ENCODE peak calls at places on chromosome 3, in ten cellular contexts. C, I, X, Z, G, P, M, Q, D and N are unnamed samples. For H3K27me3 and H3K4me1, the result is how much of the 10 kb centered on the place peaks cover.

GRCh38 chr3:147392083-147392916 is 14.0 kb downstream of the ZIC4 start:
- DNase-seq in P (no peak), G (no peak), D (no peak), Q (no peak), X (no peak), M (no peak), Z (peak), I (no peak), C (peak), N (no peak)

GRCh38 chr3:45929042-45929679 is 14.1 kb upstream of the CXCR6 start:
- DNase-seq in Z (peak), M (peak), C (peak), G (no peak), X (peak), P (no peak), D (no peak), I (peak), Q (no peak), N (peak)

GRCh38 chr3:5226783-5227182 is 39.3 kb downstream of the EDEM1 start:
- DNase-seq in X (no peak), M (peak), I (no peak), C (no peak), Z (no peak), D (no peak), Q (no peak), G (no peak), P (no peak), N (no peak)

GRCh38 chr3:52203701-52204100 is 5.7 kb downstream of the ALAS1 start:
- DNase-seq in Q (no peak), D (no peak), C (no peak), Z (no peak), P (no peak), I (no peak), G (no peak), M (no peak), X (no peak), N (no peak)

GRCh38 chr3:14879161-14879888 is 60.6 kb downstream of the FGD5 start:
- DNase-seq in C (no peak), Z (no peak), X (no peak), G (peak), M (no peak), Q (no peak), D (peak), I (no peak), P (no peak), N (peak)

GRCh38 chr3:100506355-100506754 is 13.9 kb downstream of the TMEM45A start:
- DNase-seq in X (no peak), M (no peak), P (no peak), Q (no peak), I (no peak), D (no peak), C (no peak), Z (no peak), G (no peak), N (no peak)

GRCh38 chr3:144652573-144652972 is 681.0 kb downstream of the DIPK2A start:
- DNase-seq in X (peak), Z (no peak), D (no peak), G (no peak), Q (no peak), P (no peak), M (no peak), C (no peak), I (no peak), N (no peak)

GRCh38 chr3:13709706-13710105 is 160.8 kb downstream of the FBLN2 start:
- DNase-seq in P (peak), C (no peak), M (no peak), I (no peak), X (no peak), Q (no peak), Z (no peak), G (peak), D (no peak), N (peak)

GRCh38 chr3:61938878-61939549 is 377.6 kb downstream of the PTPRG start:
- DNase-seq in M (no peak), D (no peak), I (no peak), X (no peak), G (no peak), P (no peak), Z (peak), C (no peak), Q (no peak), N (no peak)

GRCh38 chr3:13046569-13047279 is 26.5 kb downstream of the IQSEC1 start:
- DNase-seq in M (no peak), I (no peak), C (no peak), D (no peak), X (no peak), P (no peak), Z (no peak), G (no peak), Q (peak), N (no peak)

GRCh38 chr3:71103430-71103881 is 480.1 kb downstream of the FOXP1 start:
- DNase-seq in Q (peak), P (no peak), Z (peak), G (no peak), M (no peak), X (no peak), C (no peak), I (no peak), D (no peak), N (no peak)

DNA sequence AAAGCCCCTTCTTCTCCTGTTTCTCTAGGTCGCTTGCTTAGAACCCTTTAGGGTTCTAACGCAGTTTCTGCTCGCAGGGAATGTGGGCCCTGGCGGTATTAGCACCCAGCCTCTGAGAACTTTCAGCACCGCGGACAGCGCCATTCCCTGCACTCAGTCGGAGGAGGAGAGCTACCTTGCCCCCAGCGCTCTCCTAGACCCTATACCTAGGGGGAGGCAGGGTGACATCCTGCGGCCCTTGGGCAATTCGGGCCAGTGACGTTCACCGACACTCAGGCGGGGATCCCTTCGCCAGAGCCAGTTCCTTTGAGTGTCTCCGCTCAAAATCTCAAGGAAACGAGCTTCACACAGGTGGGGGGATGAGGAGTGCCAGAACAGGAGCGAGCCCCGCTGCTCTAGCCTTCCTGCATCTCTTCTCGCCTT is 1.3 kb downstream of the SLC7A14 start:
- DNase-seq in G (peak), P (no peak), Z (peak), C (peak), D (peak), Q (peak), X (peak), I (peak), M (peak), N (peak)
- H3K27me3 ChIP-seq in G (under half), P (under half), Z (under half), C (half or more), D (under half), Q (under half), X (half or more), I (under half), M (under half), N (under half)

GRCh38 chr3:171806200-171807128 is 3.8 kb downstream of the PLD1 start:
- DNase-seq in Z (no peak), X (peak), C (no peak), D (no peak), Q (no peak), I (no peak), P (no peak), G (no peak), M (no peak), N (no peak)
- H3K4me1 ChIP-seq in Z (under half), X (under half), C (under half), D (under half), Q (half or more), I (under half), P (under half), G (under half), M (under half), N (under half)

GRCh38 chr3:129429597-129429996 is 1.2 kb upstream of the EFCAB12 start:
- DNase-seq in C (no peak), P (no peak), I (no peak), Q (no peak), D (no peak), M (no peak), X (no peak), G (no peak), Z (no peak), N (no peak)

GRCh38 chr3:129429080-129429451 is 630 bp upstream of the EFCAB12 start:
- DNase-seq in P (no peak), D (no peak), M (no peak), Q (no peak), G (no peak), I (no peak), Z (no peak), X (peak), C (no peak), N (no peak)

GRCh38 chr3:129428020-129428381 is 435 bp downstream of the EFCAB12 start:
- DNase-seq in I (no peak), M (no peak), G (no peak), C (no peak), P (no peak), Z (no peak), Q (no peak), X (no peak), D (no peak), N (no peak)

GRCh38 chr3:129425619-129426018 is 2.8 kb downstream of the EFCAB12 start:
- DNase-seq in P (no peak), M (no peak), I (no peak), G (no peak), X (no peak), Q (no peak), C (no peak), D (no peak), Z (no peak), N (no peak)

DNA sequence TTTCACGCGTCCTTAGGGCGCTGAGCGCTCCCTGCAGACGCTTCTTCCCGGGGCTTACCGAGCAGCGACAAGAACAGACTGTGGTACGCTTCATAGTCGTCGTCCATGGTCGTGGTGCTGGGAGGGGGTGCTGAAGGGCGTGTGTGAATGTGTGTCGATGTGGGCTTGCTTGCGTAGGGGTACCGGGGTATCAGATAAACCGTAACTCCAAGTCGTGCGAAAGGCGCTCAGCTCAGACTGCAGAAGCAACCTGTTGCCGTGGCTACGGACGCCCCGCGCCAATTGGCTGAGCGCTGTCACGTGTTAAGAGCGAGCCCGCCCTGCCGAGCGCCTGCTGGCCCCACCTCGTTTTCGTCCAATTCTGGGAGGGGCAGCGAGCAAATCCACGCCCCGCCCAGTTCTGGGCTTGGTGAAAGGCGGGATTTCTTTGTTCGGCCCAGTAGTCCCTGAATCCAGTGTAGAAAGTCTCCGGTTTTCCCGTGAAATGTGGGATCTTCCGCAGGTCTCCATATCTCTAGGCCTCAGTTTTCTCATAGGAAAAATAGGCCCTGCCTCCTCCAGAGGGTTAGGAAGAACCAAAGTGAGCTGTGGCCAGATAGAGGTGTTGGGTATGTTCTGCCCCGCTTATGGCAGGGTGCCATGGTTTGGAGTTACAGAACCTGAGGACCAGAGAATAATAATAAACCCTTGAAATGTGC is at the start of gene EFCAB12:
- DNase-seq in Q (peak), Z (peak), M (peak), D (peak), X (peak), C (peak), I (peak), P (peak), G (peak), N (peak)
- TF ChIP-seq CTCF in Q (no peak), Z (no peak), M (no peak), D (no peak), X (peak), C (no peak), I (no peak), P (no peak), G (no peak), N (no peak)

DNA sequence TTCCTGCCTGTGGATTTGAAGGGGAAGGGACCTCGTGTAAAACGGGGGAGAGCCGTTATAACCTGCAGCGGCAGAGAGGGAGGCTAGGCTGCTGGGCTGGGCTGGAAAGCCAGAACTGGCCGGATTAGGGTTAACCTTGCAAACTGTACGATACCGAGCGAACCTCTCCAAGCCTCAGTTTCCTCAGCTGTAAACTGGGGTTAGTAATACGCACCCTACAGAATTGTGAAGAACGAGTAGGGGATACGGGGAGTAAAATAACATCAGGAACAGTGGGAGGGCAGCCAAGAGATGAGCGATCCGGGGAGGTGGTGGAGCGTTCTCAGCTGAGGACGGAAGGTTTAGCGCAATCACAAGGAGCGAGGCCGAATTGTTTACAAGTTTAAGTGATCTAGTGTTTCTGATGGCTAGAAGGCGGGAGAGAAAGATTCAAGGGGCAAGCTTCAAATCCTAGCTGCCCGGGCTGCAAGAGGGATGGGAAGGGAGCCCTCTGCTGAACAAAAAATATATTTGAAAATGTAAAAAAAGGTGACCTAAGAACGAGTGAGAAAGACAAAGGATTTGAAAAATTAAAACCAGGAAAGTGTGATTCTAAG is 768 bp upstream of the SEMA5B start:
- DNase-seq in M (peak), I (no peak), G (peak), P (no peak), X (peak), D (peak), C (peak), Q (no peak), Z (peak), N (peak)
- H3K27me3 ChIP-seq in M (under half), I (under half), G (under half), P (under half), X (half or more), D (under half), C (under half), Q (under half), Z (under half), N (under half)